ENCODE peak calls at places on chromosomes 3 and 15, in ten cellular contexts. One of them, this sample, is unnamed.

GRCh38 chr3:14857506-14857905 is 38.7 kb downstream of the FGD5 start:
- DNase-seq in NAMALWA: peak
- DNase-seq in AG04450: no peak
- DNase-seq in RPMI7951: peak
- DNase-seq in cerebellar cortex: no peak
- DNase-seq in frontal cortex: no peak
- DNase-seq in activated CD4-positive, alpha-beta T cell treated with anti-CD3 and anti-CD28 coated beads for 24 hours: no peak
- DNase-seq in mucosa of descending colon: no peak
- DNase-seq in neuronal stem cell: no peak
- DNase-seq in germinal center: no peak
- DNase-seq in this sample: no peak

GRCh38 chr3:52529376-52530333 is 4.0 kb downstream of the NT5DC2 start:
- DNase-seq in NAMALWA: no peak
- DNase-seq in AG04450: no peak
- DNase-seq in RPMI7951: no peak
- DNase-seq in cerebellar cortex: peak
- DNase-seq in frontal cortex: no peak
- DNase-seq in activated CD4-positive, alpha-beta T cell treated with anti-CD3 and anti-CD28 coated beads for 24 hours: no peak
- DNase-seq in mucosa of descending colon: no peak
- DNase-seq in neuronal stem cell: no peak
- DNase-seq in germinal center: no peak
- DNase-seq in this sample: no peak

GRCh38 chr3:71168043-71168720 is 415.3 kb downstream of the FOXP1 start:
- DNase-seq in NAMALWA: no peak
- DNase-seq in AG04450: peak
- DNase-seq in RPMI7951: no peak
- DNase-seq in cerebellar cortex: no peak
- DNase-seq in frontal cortex: no peak
- DNase-seq in activated CD4-positive, alpha-beta T cell treated with anti-CD3 and anti-CD28 coated beads for 24 hours: no peak
- DNase-seq in mucosa of descending colon: no peak
- DNase-seq in neuronal stem cell: no peak
- DNase-seq in germinal center: no peak
- DNase-seq in this sample: no peak

GRCh38 chr3:120420360-120420759 is 30.4 kb downstream of the FSTL1 start:
- DNase-seq in NAMALWA: no peak
- DNase-seq in AG04450: no peak
- DNase-seq in RPMI7951: no peak
- DNase-seq in cerebellar cortex: no peak
- DNase-seq in frontal cortex: no peak
- DNase-seq in activated CD4-positive, alpha-beta T cell treated with anti-CD3 and anti-CD28 coated beads for 24 hours: no peak
- DNase-seq in mucosa of descending colon: no peak
- DNase-seq in neuronal stem cell: no peak
- DNase-seq in germinal center: no peak
- DNase-seq in this sample: no peak

GRCh38 chr15:29747837-29748417 is 74.3 kb downstream of the TJP1 start:
- DNase-seq in NAMALWA: peak
- DNase-seq in AG04450: no peak
- DNase-seq in RPMI7951: peak
- DNase-seq in cerebellar cortex: peak
- DNase-seq in frontal cortex: no peak
- DNase-seq in activated CD4-positive, alpha-beta T cell treated with anti-CD3 and anti-CD28 coated beads for 24 hours: no peak
- DNase-seq in mucosa of descending colon: no peak
- DNase-seq in neuronal stem cell: no peak
- DNase-seq in germinal center: no peak
- DNase-seq in this sample: no peak

GRCh38 chr3:12906141-12906915 is 65.0 kb upstream of the RPL32 start:
- DNase-seq in NAMALWA: no peak
- DNase-seq in AG04450: no peak
- DNase-seq in RPMI7951: no peak
- DNase-seq in cerebellar cortex: no peak
- DNase-seq in frontal cortex: no peak
- DNase-seq in activated CD4-positive, alpha-beta T cell treated with anti-CD3 and anti-CD28 coated beads for 24 hours: no peak
- DNase-seq in mucosa of descending colon: peak
- DNase-seq in neuronal stem cell: no peak
- DNase-seq in germinal center: no peak
- DNase-seq in this sample: no peak

GRCh38 chr3:48656061-48656840 is 6.4 kb downstream of the CELSR3 start:
- DNase-seq in NAMALWA: peak
- DNase-seq in AG04450: no peak
- DNase-seq in RPMI7951: peak
- DNase-seq in cerebellar cortex: peak
- DNase-seq in frontal cortex: peak
- DNase-seq in activated CD4-positive, alpha-beta T cell treated with anti-CD3 and anti-CD28 coated beads for 24 hours: peak
- DNase-seq in mucosa of descending colon: peak
- DNase-seq in neuronal stem cell: peak
- DNase-seq in germinal center: peak
- DNase-seq in this sample: no peak

GRCh38 chr15:66880380-66881155 is 178.5 kb downstream of the SMAD6 start:
- DNase-seq in NAMALWA: no peak
- DNase-seq in AG04450: no peak
- DNase-seq in RPMI7951: no peak
- DNase-seq in cerebellar cortex: no peak
- DNase-seq in frontal cortex: no peak
- DNase-seq in activated CD4-positive, alpha-beta T cell treated with anti-CD3 and anti-CD28 coated beads for 24 hours: no peak
- DNase-seq in mucosa of descending colon: no peak
- DNase-seq in neuronal stem cell: no peak
- DNase-seq in germinal center: no peak
- DNase-seq in this sample: no peak

GRCh38 chr3:113265281-113265680 is 53.9 kb downstream of the BOC start:
- DNase-seq in NAMALWA: no peak
- DNase-seq in AG04450: no peak
- DNase-seq in RPMI7951: no peak
- DNase-seq in cerebellar cortex: peak
- DNase-seq in frontal cortex: no peak
- DNase-seq in activated CD4-positive, alpha-beta T cell treated with anti-CD3 and anti-CD28 coated beads for 24 hours: no peak
- DNase-seq in mucosa of descending colon: no peak
- DNase-seq in neuronal stem cell: no peak
- DNase-seq in germinal center: no peak
- DNase-seq in this sample: no peak

GRCh38 chr15:60444289-60444912 is 34.5 kb downstream of the ICE2 start:
- DNase-seq in NAMALWA: no peak
- DNase-seq in AG04450: no peak
- DNase-seq in RPMI7951: peak
- DNase-seq in cerebellar cortex: peak
- DNase-seq in frontal cortex: peak
- DNase-seq in activated CD4-positive, alpha-beta T cell treated with anti-CD3 and anti-CD28 coated beads for 24 hours: no peak
- DNase-seq in mucosa of descending colon: no peak
- DNase-seq in neuronal stem cell: no peak
- DNase-seq in germinal center: no peak
- DNase-seq in this sample: peak

GRCh38 chr3:130733236-130733884 is 13.3 kb downstream of the PIK3R4 start:
- DNase-seq in NAMALWA: no peak
- DNase-seq in AG04450: no peak
- DNase-seq in RPMI7951: no peak
- DNase-seq in cerebellar cortex: no peak
- DNase-seq in frontal cortex: no peak
- DNase-seq in activated CD4-positive, alpha-beta T cell treated with anti-CD3 and anti-CD28 coated beads for 24 hours: no peak
- DNase-seq in mucosa of descending colon: no peak
- DNase-seq in neuronal stem cell: no peak
- DNase-seq in germinal center: no peak
- DNase-seq in this sample: no peak

GRCh38 chr3:104610730-104611652 is 755.7 kb upstream of the ALCAM start:
- DNase-seq in NAMALWA: no peak
- DNase-seq in AG04450: no peak
- DNase-seq in RPMI7951: no peak
- DNase-seq in cerebellar cortex: no peak
- DNase-seq in frontal cortex: no peak
- DNase-seq in activated CD4-positive, alpha-beta T cell treated with anti-CD3 and anti-CD28 coated beads for 24 hours: no peak
- DNase-seq in mucosa of descending colon: no peak
- DNase-seq in neuronal stem cell: no peak
- DNase-seq in germinal center: no peak
- DNase-seq in this sample: no peak

GRCh38 chr15:57477736-57478522 is 101.6 kb downstream of the CGNL1 start:
- DNase-seq in NAMALWA: no peak
- DNase-seq in AG04450: no peak
- DNase-seq in RPMI7951: no peak
- DNase-seq in cerebellar cortex: no peak
- DNase-seq in frontal cortex: no peak
- DNase-seq in activated CD4-positive, alpha-beta T cell treated with anti-CD3 and anti-CD28 coated beads for 24 hours: no peak
- DNase-seq in mucosa of descending colon: no peak
- DNase-seq in neuronal stem cell: no peak
- DNase-seq in germinal center: no peak
- DNase-seq in this sample: no peak

GRCh38 chr3:8380904-8381704 is 120.5 kb upstream of the LMCD1 start:
- DNase-seq in NAMALWA: no peak
- DNase-seq in AG04450: no peak
- DNase-seq in RPMI7951: no peak
- DNase-seq in cerebellar cortex: no peak
- DNase-seq in frontal cortex: no peak
- DNase-seq in activated CD4-positive, alpha-beta T cell treated with anti-CD3 and anti-CD28 coated beads for 24 hours: no peak
- DNase-seq in mucosa of descending colon: no peak
- DNase-seq in neuronal stem cell: no peak
- DNase-seq in germinal center: no peak
- DNase-seq in this sample: no peak

GRCh38 chr3:41330465-41330864 is 131.2 kb downstream of the CTNNB1 start:
- DNase-seq in NAMALWA: no peak
- DNase-seq in AG04450: no peak
- DNase-seq in RPMI7951: peak
- DNase-seq in cerebellar cortex: no peak
- DNase-seq in frontal cortex: no peak
- DNase-seq in activated CD4-positive, alpha-beta T cell treated with anti-CD3 and anti-CD28 coated beads for 24 hours: no peak
- DNase-seq in mucosa of descending colon: no peak
- DNase-seq in neuronal stem cell: no peak
- DNase-seq in germinal center: no peak
- DNase-seq in this sample: no peak